ENCODE peak calls at places on chromosomes 5 and 9, in five cellular contexts. K, W, Q, V and O are unnamed samples.

GRCh38 chr5:55577353-55578060 is 42.7 kb upstream of the PLPP1 start:
- DNase-seq in K (no peak), W (no peak), Q (peak; percentile 54), V (peak; percentile 78), O (no peak)

GRCh38 chr9:13759624-13760023 is 480.1 kb upstream of the MPDZ start:
- DNase-seq in K (no peak), W (no peak), Q (no peak), V (no peak), O (no peak)

GRCh38 chr5:180366303-180366702 is 13.2 kb upstream of the GFPT2 start:
- DNase-seq in K (no peak), W (no peak), Q (peak; percentile 56), V (no peak), O (no peak)

GRCh38 chr5:111756701-111757581 is at the start of gene NREP:
- DNase-seq in K (peak; percentile 87), W (peak; percentile 34), Q (peak; percentile 86), V (peak; percentile 88), O (peak; percentile 32)

GRCh38 chr5:97501965-97502305 is 318.9 kb upstream of the RIOK2 start:
- DNase-seq in K (no peak), W (no peak), Q (no peak), V (peak; percentile 4), O (no peak)

GRCh38 chr5:5017827-5018559 is 122.1 kb upstream of the ADAMTS16 start:
- DNase-seq in K (no peak), W (no peak), Q (peak; percentile 82), V (no peak), O (no peak)

GRCh38 chr5:148214665-148215064 is 11.8 kb downstream of the SPINK6 start:
- DNase-seq in K (no peak), W (no peak), Q (no peak), V (no peak), O (no peak)

GRCh38 chr9:107953556-107954158 is 464.1 kb upstream of the KLF4 start:
- DNase-seq in K (no peak), W (no peak), Q (no peak), V (no peak), O (no peak)

GRCh38 chr5:59275537-59276276 is 617.8 kb downstream of the PDE4D start:
- DNase-seq in K (peak; percentile 16), W (no peak), Q (peak; percentile 13), V (peak; percentile 80), O (no peak)

GRCh38 chr5:82991678-82992323 is 85.4 kb downstream of the TMEM167A start:
- DNase-seq in K (no peak), W (no peak), Q (no peak), V (peak; percentile 90), O (no peak)

GRCh38 chr5:93637697-93638096 is 54.7 kb downstream of the NR2F1 start:
- DNase-seq in K (no peak), W (no peak), Q (no peak), V (no peak), O (no peak)

GRCh38 chr5:82106207-82106606 is 134.4 kb downstream of the ATG10 start:
- DNase-seq in K (peak; percentile 5), W (no peak), Q (no peak), V (peak; percentile 54), O (no peak)

GRCh38 chr5:77391240-77391765 is 100.8 kb downstream of the WDR41 start:
- DNase-seq in K (no peak), W (no peak), Q (no peak), V (no peak), O (no peak)

GRCh38 chr9:115262952-115263351 is 145.0 kb upstream of the TNC start:
- DNase-seq in K (no peak), W (no peak), Q (no peak), V (peak; percentile 82), O (no peak)

GRCh38 chr9:16825364-16825763 is 45.1 kb downstream of the BNC2 start:
- DNase-seq in K (no peak), W (no peak), Q (peak; percentile 29), V (no peak), O (no peak)

GRCh38 chr5:121108725-121109124 is 644.6 kb downstream of the PRR16 start:
- DNase-seq in K (no peak), W (no peak), Q (no peak), V (no peak), O (no peak)

GRCh38 chr5:178777557-178777956 is 47.1 kb upstream of the ZNF354A start:
- DNase-seq in K (peak; percentile 94), W (no peak), Q (no peak), V (no peak), O (no peak)

GRCh38 chr5:135194126-135194488 is 160.1 kb upstream of the PITX1 start:
- DNase-seq in K (no peak), W (no peak), Q (no peak), V (no peak), O (no peak)

GRCh38 chr9:70110194-70111041 is 66.8 kb downstream of the MAMDC2 start:
- DNase-seq in K (no peak), W (no peak), Q (no peak), V (no peak), O (no peak)

GRCh38 chr9:27765266-27765665 is 192.0 kb upstream of the C9orf72 start:
- DNase-seq in K (no peak), W (no peak), Q (no peak), V (peak; percentile 68), O (no peak)

GRCh38 chr5:65927497-65928340 is 1.3 kb downstream of the ERBIN start:
- DNase-seq in K (peak; percentile 60), W (no peak), Q (peak; percentile 77), V (peak; percentile 64), O (no peak)

GRCh38 chr9:107059215-107059614 is 196.2 kb downstream of the ZNF462 start:
- DNase-seq in K (no peak), W (no peak), Q (no peak), V (no peak), O (no peak)

GRCh38 chr9:130262061-130262745 is 3.4 kb upstream of the HMCN2 start:
- DNase-seq in K (peak; percentile 42), W (no peak), Q (no peak), V (no peak), O (no peak)